ENCODE peak calls at places on chromosomes 1 and 21, in four cellular contexts. H is SK-N-SH, R is MM.1S, O is tibial nerve. J is an unnamed sample.

GRCh38 chr1:67460648-67461500 is 30.7 kb upstream of the SERBP1 start:
- DNase-seq in H (no peak), R (no peak), O (no peak), J (no peak)

GRCh38 chr1:36471830-36472641 is 7.9 kb upstream of the MRPS15 start:
- DNase-seq in H (no peak), R (no peak), O (no peak), J (no peak)

GRCh38 chr21:41957991-41958766 is 4.4 kb upstream of the C2CD2 start:
- DNase-seq in H (no peak), R (no peak), O (peak; percentile 53), J (no peak)

GRCh38 chr21:37552496-37553399 is 186.2 kb downstream of the DYRK1A start:
- DNase-seq in H (no peak), R (no peak), O (no peak), J (no peak)

GRCh38 chr21:29233611-29234540 is 64.8 kb upstream of the BACH1 start:
- DNase-seq in H (no peak), R (peak; percentile 81), O (no peak), J (no peak)

GRCh38 chr21:15718709-15719108 is 11.1 kb upstream of the USP25 start:
- DNase-seq in H (no peak), R (no peak), O (no peak), J (no peak)

GRCh38 chr1:110339427-110340206 is 440 bp downstream of the RBM15 start:
- DNase-seq in H (peak; percentile 62), R (peak; percentile 41), O (peak; percentile 34), J (peak; percentile 41)

GRCh38 chr1:63545780-63546179 is 22.5 kb downstream of the EFCAB7 start:
- DNase-seq in H (no peak), R (no peak), O (no peak), J (no peak)

GRCh38 chr1:151853411-151853930 is at the start of gene THEM5:
- DNase-seq in H (no peak), R (no peak), O (no peak), J (no peak)

GRCh38 chr1:187471555-187471954 is 642.8 kb downstream of the PLA2G4A start:
- DNase-seq in H (no peak), R (no peak), O (no peak), J (no peak)

GRCh38 chr1:179937668-179938259 is 16.8 kb upstream of the CEP350 start:
- DNase-seq in H (no peak), R (no peak), O (no peak), J (no peak)

GRCh38 chr21:33067045-33067444 is 2.9 kb upstream of the OLIG1 start:
- DNase-seq in H (no peak), R (no peak), O (no peak), J (no peak)

GRCh38 chr21:33064623-33064996 is 5.3 kb upstream of the OLIG1 start:
- DNase-seq in H (no peak), R (no peak), O (no peak), J (no peak)

GRCh38 chr21:33061233-33061632 is 8.7 kb upstream of the OLIG1 start:
- DNase-seq in H (no peak), R (no peak), O (no peak), J (no peak)

GRCh38 chr21:33063907-33064622 is 5.9 kb upstream of the OLIG1 start:
- DNase-seq in H (no peak), R (no peak), O (no peak), J (no peak)

GRCh38 chr21:33063365-33063883 is 6.5 kb upstream of the OLIG1 start:
- DNase-seq in H (no peak), R (peak; percentile 49), O (no peak), J (no peak)
- H3K27me3 ChIP-seq in H (peaks cover 95% of the 10 kb centered on the region), R (no peaks in the 10 kb centered on the region), O (no peaks in the 10 kb centered on the region), J (peaks cover 6% of the 10 kb centered on the region)

DNA sequence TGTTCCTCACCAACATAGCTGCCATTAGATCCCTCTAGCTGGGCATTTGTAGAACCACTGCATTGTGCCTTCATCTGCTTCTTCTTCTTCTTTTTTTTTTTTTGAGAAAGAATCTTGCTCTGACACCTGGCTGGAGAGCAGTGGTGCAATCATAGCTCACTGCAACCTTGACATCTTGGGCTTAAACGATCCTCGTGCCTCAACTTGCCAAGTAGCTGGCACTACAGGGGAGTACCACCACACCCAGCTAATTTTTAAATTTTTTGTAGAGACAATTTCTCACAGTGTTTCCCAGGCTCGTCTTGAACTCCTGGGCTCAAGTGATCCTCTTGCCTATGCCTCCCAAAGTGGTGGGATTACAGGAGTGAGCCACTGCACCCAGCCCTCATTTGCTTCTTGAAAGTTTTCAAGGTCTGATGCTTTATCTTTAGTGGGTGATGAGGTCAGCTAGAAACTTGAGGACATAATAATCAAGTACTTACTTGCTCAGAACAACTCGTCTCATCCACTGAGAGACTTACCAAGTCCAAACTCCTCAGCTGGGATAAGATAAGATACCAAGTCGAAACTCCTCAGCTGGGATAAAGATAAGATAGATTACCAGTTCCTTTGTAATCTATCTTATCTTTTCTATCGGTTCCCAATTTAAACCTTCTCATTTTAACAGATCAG is 71.5 kb downstream of the MACF1 start:
- DNase-seq in H (no peak), R (no peak), O (no peak), J (no peak)
- H3K4me3 ChIP-seq in H (no peak overlapping the region), R (no peak overlapping the region), O (no peak overlapping the region), J (no peak overlapping the region)

DNA sequence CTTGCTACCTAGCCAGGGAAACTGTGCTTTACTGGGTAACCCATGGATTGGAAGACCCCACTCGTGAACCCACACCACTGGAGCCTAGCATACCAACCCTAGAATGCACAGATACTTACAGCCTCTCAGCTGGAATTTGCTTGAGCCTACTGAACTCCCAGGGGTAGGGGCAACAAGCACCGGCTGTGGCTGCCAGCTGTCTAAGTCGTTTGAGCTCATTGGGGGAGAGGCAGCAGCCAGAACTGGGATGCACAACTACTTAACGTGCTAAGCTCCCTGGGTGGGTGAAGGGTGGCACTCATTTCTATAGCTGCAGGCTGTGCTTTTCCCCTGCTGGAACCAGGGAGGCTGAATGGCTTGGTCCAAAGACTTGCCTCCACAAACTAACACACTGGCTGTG is 212.4 kb downstream of the ZNF648 start:
- DNase-seq in H (no peak), R (no peak), O (no peak), J (no peak)
- H3K27ac ChIP-seq in H (no peak overlapping the region), R (no peak overlapping the region), O (no peak overlapping the region), J (no peak overlapping the region)

GRCh38 chr1:22218618-22219250 is 75.8 kb upstream of the WNT4 start:
- DNase-seq in H (no peak), R (no peak), O (no peak), J (no peak)

GRCh38 chr1:22216210-22216883 is 73.5 kb upstream of the WNT4 start:
- DNase-seq in H (no peak), R (no peak), O (no peak), J (no peak)

GRCh38 chr1:22223176-22223575 is 80.3 kb upstream of the WNT4 start:
- DNase-seq in H (no peak), R (no peak), O (no peak), J (no peak)

GRCh38 chr1:22221233-22221780 is 78.4 kb upstream of the WNT4 start:
- DNase-seq in H (no peak), R (no peak), O (no peak), J (no peak)

DNA sequence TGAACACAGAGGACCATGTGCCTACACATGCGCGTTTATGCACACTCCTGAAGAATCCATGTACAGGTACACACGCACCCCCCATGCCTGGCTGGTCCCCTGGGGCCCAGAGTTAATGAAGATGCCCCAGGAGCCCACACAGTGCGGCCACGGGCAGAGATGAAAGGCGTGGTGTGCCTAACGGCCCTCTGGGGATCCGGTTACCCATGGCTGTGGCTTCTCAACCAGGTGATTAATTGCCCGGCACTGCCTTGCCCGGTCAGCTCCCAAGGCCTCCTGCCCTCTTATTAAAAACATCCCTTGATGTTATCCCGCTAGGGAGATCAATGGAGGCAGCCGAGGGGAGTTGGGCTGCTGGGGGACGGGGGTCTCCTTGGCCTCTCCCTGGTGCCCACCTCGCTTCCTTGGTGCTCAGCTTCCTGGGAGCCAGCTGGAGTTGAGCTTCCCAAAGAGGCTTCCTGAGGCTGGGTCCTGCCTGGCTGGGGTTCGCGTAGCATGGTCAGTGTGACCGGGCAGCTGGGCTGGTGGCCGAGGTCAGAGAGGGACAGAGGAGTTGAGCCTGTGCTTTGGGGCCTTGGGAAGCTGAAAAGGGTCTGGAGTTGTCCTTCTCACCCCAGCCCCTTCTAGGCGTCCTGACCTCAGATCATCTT is 75.0 kb upstream of the WNT4 start:
- DNase-seq in H (no peak), R (no peak), O (no peak), J (no peak)
- H3K27me3 ChIP-seq in H (peaks cover 2% of the 10 kb centered on the region), R (peaks cover 93% of the 10 kb centered on the region), O (no peaks in the 10 kb centered on the region), J (peaks cover 1% of the 10 kb centered on the region)

GRCh38 chr1:45443580-45444446 is 47.1 kb downstream of the TESK2 start:
- DNase-seq in H (no peak), R (no peak), O (no peak), J (no peak)
- H3K4me3 ChIP-seq in H (no peak overlapping the region), R (no peak overlapping the region), O (no peak overlapping the region), J (no peak overlapping the region)

J was measured in effector memory CD4-positive, alpha-beta T cell.